ENCODE peak calls at places on chromosomes 7 and 10, in four cellular contexts. One of them, this sample, is unnamed.

GRCh38 chr10:68611227-68611626 is 51.1 kb downstream of the TET1 start:
- DNase-seq in WERI-Rb-1: no peak
- DNase-seq in spleen: no peak
- DNase-seq in fibroblast of lung: no peak
- DNase-seq in this sample: no peak

GRCh38 chr10:101856626-101857025 is 13.0 kb upstream of the KCNIP2 start:
- DNase-seq in spleen: no peak
- DNase-seq in fibroblast of lung: no peak
- DNase-seq in WERI-Rb-1: no peak
- DNase-seq in this sample: no peak

GRCh38 chr7:1669954-1670893 is at the start of gene ELFN1:
- DNase-seq in spleen: peak
- DNase-seq in fibroblast of lung: peak
- DNase-seq in WERI-Rb-1: peak
- DNase-seq in this sample: peak

GRCh38 chr7:81414411-81414810 is 355.4 kb downstream of the HGF start:
- DNase-seq in spleen: no peak
- DNase-seq in WERI-Rb-1: no peak
- DNase-seq in fibroblast of lung: no peak
- DNase-seq in this sample: no peak

GRCh38 chr10:97574374-97575100 is 2.0 kb downstream of the ANKRD2 start:
- DNase-seq in fibroblast of lung: peak
- DNase-seq in WERI-Rb-1: no peak
- DNase-seq in spleen: peak
- DNase-seq in this sample: no peak

GRCh38 chr7:33193308-33193864 is 64.0 kb downstream of the BBS9 start:
- DNase-seq in spleen: no peak
- DNase-seq in fibroblast of lung: no peak
- DNase-seq in WERI-Rb-1: no peak
- DNase-seq in this sample: no peak

GRCh38 chr10:69316313-69317059 is 38.2 kb downstream of the HK1 start:
- DNase-seq in spleen: no peak
- DNase-seq in WERI-Rb-1: no peak
- DNase-seq in fibroblast of lung: peak
- DNase-seq in this sample: no peak

GRCh38 chr10:35331894-35332640 is 4.2 kb upstream of the CCNY start:
- DNase-seq in spleen: no peak
- DNase-seq in fibroblast of lung: peak
- DNase-seq in WERI-Rb-1: no peak
- DNase-seq in this sample: peak

GRCh38 chr10:129090618-129091366 is 376.2 kb upstream of the MGMT start:
- DNase-seq in spleen: no peak
- DNase-seq in fibroblast of lung: no peak
- DNase-seq in WERI-Rb-1: no peak
- DNase-seq in this sample: no peak

GRCh38 chr7:118079369-118079768 is 104.6 kb upstream of the LSM8 start:
- DNase-seq in spleen: no peak
- DNase-seq in WERI-Rb-1: no peak
- DNase-seq in fibroblast of lung: peak
- DNase-seq in this sample: no peak

GRCh38 chr10:43135064-43135463 is 3.2 kb upstream of the CSGALNACT2 start:
- DNase-seq in spleen: no peak
- DNase-seq in WERI-Rb-1: no peak
- DNase-seq in fibroblast of lung: no peak
- DNase-seq in this sample: no peak

GRCh38 chr10:18918545-18918944 is 130.1 kb upstream of the MALRD1 start:
- DNase-seq in WERI-Rb-1: no peak
- DNase-seq in fibroblast of lung: peak
- DNase-seq in spleen: no peak
- DNase-seq in this sample: no peak

GRCh38 chr7:154777023-154777422 is 225.9 kb downstream of the PAXIP1 start:
- DNase-seq in fibroblast of lung: peak
- DNase-seq in WERI-Rb-1: no peak
- DNase-seq in spleen: no peak
- DNase-seq in this sample: no peak

GRCh38 chr10:125120046-125120710 is 40.2 kb downstream of the CTBP2 start:
- DNase-seq in spleen: peak
- DNase-seq in fibroblast of lung: peak
- DNase-seq in WERI-Rb-1: no peak
- DNase-seq in this sample: no peak

GRCh38 chr10:101446947-101447346 is 93.0 kb downstream of the BTRC start:
- DNase-seq in fibroblast of lung: peak
- DNase-seq in WERI-Rb-1: no peak
- DNase-seq in spleen: no peak
- DNase-seq in this sample: no peak

GRCh38 chr10:17954856-17955255 is 3.1 kb downstream of the SLC39A12 start:
- DNase-seq in fibroblast of lung: peak
- DNase-seq in WERI-Rb-1: no peak
- DNase-seq in spleen: no peak
- DNase-seq in this sample: no peak

GRCh38 chr7:90677742-90678439 is 81.8 kb downstream of the CDK14 start:
- DNase-seq in fibroblast of lung: no peak
- DNase-seq in WERI-Rb-1: no peak
- DNase-seq in spleen: no peak
- DNase-seq in this sample: no peak

GRCh38 chr7:24283559-24283899 is 461 bp upstream of the NPY start:
- DNase-seq in fibroblast of lung: peak
- DNase-seq in spleen: no peak
- DNase-seq in WERI-Rb-1: no peak
- DNase-seq in this sample: no peak

GRCh38 chr10:125692246-125692931 is 9.4 kb upstream of the TEX36 start:
- DNase-seq in fibroblast of lung: peak
- DNase-seq in WERI-Rb-1: no peak
- DNase-seq in spleen: no peak
- DNase-seq in this sample: no peak

GRCh38 chr10:1535337-1535957 is 201.9 kb downstream of the ADARB2 start:
- DNase-seq in WERI-Rb-1: no peak
- DNase-seq in fibroblast of lung: no peak
- DNase-seq in spleen: peak
- DNase-seq in this sample: no peak

DNA sequence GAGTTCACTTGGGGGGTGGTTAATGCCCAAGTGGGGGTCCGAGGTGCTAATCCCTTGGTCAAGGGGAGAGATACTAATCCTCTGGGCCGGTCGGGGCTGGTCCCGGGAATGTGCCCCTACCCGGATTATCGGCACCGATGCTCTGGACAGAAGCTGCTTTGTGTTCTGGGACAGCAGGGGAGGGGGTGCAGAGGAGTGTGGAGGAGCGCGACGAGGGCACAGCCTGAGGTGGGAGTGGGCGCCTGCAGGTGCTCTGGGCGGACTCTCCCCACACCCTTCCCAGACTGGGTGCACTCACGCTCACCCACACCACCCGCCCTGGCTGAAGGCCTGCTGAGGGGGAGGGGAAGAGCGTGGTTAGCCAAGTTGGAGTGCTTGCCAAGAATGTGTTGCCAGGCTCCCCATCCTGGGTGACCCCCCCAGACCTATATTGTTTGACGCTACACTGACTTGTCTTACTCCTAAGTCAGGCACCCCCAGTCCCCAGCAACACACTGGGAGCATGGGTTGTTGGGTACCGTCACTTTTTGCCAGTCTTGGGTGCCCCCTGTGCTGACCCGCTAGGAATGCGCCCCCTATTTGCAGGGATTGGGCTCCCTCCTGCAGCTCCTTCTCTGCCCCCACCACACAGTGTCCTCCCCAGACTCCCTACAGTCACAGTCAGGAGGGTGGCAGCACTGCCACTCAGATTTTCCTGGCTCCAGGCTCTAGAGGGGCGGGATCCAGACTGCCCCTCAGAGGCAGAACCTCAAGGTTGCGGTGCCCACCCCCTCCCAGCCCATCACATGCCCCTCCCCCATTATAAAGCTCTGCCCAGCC is 1.2 kb downstream of the SLC4A2 start:
- DNase-seq in fibroblast of lung: peak
- DNase-seq in WERI-Rb-1: peak
- DNase-seq in spleen: no peak
- DNase-seq in this sample: peak
- TF ChIP-seq CTCF in fibroblast of lung: peak
- TF ChIP-seq CTCF in WERI-Rb-1: peak
- TF ChIP-seq CTCF in spleen: no peak
- TF ChIP-seq CTCF in this sample: no peak

GRCh38 chr10:121653608-121654007 is 55.4 kb upstream of the FGFR2 start:
- DNase-seq in fibroblast of lung: no peak
- DNase-seq in WERI-Rb-1: no peak
- DNase-seq in spleen: no peak
- DNase-seq in this sample: no peak

GRCh38 chr10:121658611-121659010 is 60.4 kb upstream of the FGFR2 start:
- DNase-seq in WERI-Rb-1: no peak
- DNase-seq in spleen: no peak
- DNase-seq in fibroblast of lung: no peak
- DNase-seq in this sample: no peak

GRCh38 chr10:121658111-121658510 is 59.9 kb upstream of the FGFR2 start:
- DNase-seq in WERI-Rb-1: no peak
- DNase-seq in fibroblast of lung: no peak
- DNase-seq in spleen: no peak
- DNase-seq in this sample: no peak

GRCh38 chr10:121654021-121654545 is 55.8 kb upstream of the FGFR2 start:
- DNase-seq in fibroblast of lung: no peak
- DNase-seq in spleen: no peak
- DNase-seq in WERI-Rb-1: no peak
- DNase-seq in this sample: no peak

DNA sequence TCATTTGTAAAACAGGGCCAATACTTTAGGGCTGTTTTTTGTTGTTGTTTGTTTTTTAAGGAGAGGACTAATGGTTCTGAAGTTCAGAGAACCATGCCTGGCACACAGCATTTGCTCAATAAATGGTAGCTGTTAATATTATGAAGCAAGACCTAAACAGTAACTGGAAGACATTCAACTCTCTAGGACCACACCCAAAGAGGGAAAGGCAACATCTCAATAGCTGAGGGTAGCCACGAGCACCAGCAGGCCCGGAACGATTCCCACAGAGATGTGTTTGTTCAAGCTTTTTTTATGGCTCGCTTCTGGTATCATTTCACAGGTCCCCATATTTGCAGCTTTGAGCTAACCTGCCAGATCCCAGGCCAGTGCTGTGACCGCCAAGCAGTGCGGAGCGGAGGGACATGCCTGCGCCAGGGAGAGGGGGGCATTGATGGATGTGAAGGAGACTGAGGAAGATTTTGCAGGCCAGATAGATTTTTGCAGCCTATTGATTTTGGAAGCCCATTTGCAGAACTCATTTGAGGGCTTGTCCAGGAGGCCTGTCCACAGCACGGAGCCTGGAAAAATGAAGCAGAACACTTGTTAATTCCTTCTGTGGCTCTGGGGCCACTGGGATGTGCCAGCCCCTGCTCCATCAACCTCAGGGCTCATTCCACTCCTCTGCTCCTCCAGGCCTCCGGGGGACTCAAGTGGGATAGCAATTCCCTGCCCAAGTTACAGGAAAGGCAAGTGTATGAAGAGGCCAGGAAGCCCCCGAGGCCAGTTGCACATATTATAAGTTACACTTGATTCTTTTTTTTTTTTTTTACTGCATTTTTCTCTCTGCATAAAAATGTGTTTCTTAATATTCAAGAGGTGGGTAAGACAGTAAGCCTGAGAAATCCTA is 57.3 kb upstream of the FGFR2 start:
- DNase-seq in spleen: no peak
- DNase-seq in WERI-Rb-1: no peak
- DNase-seq in fibroblast of lung: no peak
- DNase-seq in this sample: no peak
- H3K27ac ChIP-seq in spleen: no peak
- H3K27ac ChIP-seq in WERI-Rb-1: no peak
- H3K27ac ChIP-seq in fibroblast of lung: no peak
- H3K27ac ChIP-seq in this sample: no peak

DNA sequence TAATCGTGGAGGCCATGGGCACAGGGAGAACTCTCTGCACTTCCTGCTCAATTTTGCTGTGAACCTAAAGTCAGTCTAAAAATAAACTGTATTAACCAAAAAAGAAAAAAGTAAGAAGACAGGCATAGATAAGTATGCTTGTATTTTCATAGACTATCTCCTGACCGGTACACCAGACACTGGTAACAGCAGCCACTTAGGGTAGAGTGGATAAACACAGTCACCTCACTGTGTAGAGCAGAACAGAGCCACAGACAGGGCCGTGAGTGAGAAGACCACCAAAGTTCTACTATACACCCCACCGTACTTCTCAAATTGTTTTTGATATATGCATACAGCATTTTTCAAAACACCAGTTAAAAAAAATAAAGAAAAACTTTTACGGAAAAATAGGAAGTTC is 25.0 kb downstream of the NUDCD3 start:
- DNase-seq in fibroblast of lung: no peak
- DNase-seq in WERI-Rb-1: no peak
- DNase-seq in spleen: no peak
- DNase-seq in this sample: no peak
- H3K4me3 ChIP-seq in fibroblast of lung: no peak
- H3K4me3 ChIP-seq in WERI-Rb-1: no peak
- H3K4me3 ChIP-seq in spleen: no peak
- H3K4me3 ChIP-seq in this sample: no peak

DNA sequence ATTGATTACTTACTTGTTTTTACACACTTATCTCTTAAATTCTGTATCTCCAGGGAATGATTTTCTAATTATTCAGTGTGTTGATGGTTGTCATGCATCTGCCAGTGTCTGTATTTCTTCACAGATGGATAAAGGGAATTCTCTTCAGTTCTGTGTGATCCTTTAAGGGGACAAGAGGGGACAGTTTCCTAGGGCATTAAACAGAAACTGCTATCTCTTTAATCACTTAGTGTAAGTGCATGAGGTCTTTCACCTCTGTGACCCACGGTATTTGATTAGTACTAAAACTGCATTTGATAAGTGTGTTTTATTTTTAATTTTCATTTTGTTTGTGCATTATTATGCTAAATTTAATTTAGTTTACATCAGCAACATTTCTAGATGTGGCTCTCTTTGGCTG is 26.6 kb upstream of the SEMA3D start:
- DNase-seq in WERI-Rb-1: no peak
- DNase-seq in fibroblast of lung: no peak
- DNase-seq in spleen: no peak
- DNase-seq in this sample: no peak
- TF ChIP-seq CTCF in WERI-Rb-1: no peak
- TF ChIP-seq CTCF in fibroblast of lung: no peak
- TF ChIP-seq CTCF in spleen: no peak
- TF ChIP-seq CTCF in this sample: no peak